ENCODE peak calls at places on chromosomes 13 and 19, in five cellular contexts. One of them, this sample, is unnamed.

GRCh38 chr13:44271915-44272341 is 101.7 kb upstream of the SERP2 start:
- DNase-seq in HFF-Myc: no peak
- DNase-seq in kidney: no peak
- DNase-seq in breast epithelium: no peak
- DNase-seq in mucosa of descending colon: no peak
- DNase-seq in this sample: no peak

GRCh38 chr19:8149261-8150094 is at the start of gene FBN3:
- DNase-seq in HFF-Myc: no peak
- DNase-seq in kidney: no peak
- DNase-seq in breast epithelium: no peak
- DNase-seq in mucosa of descending colon: no peak
- DNase-seq in this sample: peak; percentile 14

GRCh38 chr19:31015778-31016177 is 333.5 kb downstream of the TSHZ3 start:
- DNase-seq in HFF-Myc: no peak
- DNase-seq in kidney: no peak
- DNase-seq in breast epithelium: no peak
- DNase-seq in mucosa of descending colon: no peak
- DNase-seq in this sample: no peak

GRCh38 chr19:29665215-29665825 is at the start of gene PLEKHF1:
- DNase-seq in HFF-Myc: no peak
- DNase-seq in kidney: peak; percentile 97
- DNase-seq in breast epithelium: peak; percentile 87
- DNase-seq in mucosa of descending colon: peak; percentile 94
- DNase-seq in this sample: peak; percentile 96

GRCh38 chr19:48461982-48462655 is 6.7 kb downstream of the KCNJ14 start:
- DNase-seq in HFF-Myc: no peak
- DNase-seq in kidney: peak; percentile 71
- DNase-seq in breast epithelium: no peak
- DNase-seq in mucosa of descending colon: peak; percentile 53
- DNase-seq in this sample: no peak

GRCh38 chr13:31394491-31394890 is 194.7 kb downstream of the B3GLCT start:
- DNase-seq in HFF-Myc: peak; percentile 3
- DNase-seq in kidney: no peak
- DNase-seq in breast epithelium: no peak
- DNase-seq in mucosa of descending colon: no peak
- DNase-seq in this sample: no peak

GRCh38 chr13:26899153-26899552 is 138.6 kb upstream of the GPR12 start:
- DNase-seq in HFF-Myc: no peak
- DNase-seq in kidney: no peak
- DNase-seq in breast epithelium: no peak
- DNase-seq in mucosa of descending colon: no peak
- DNase-seq in this sample: no peak

GRCh38 chr13:102854675-102855074 is 8.8 kb downstream of the ERCC5 start:
- DNase-seq in HFF-Myc: no peak
- DNase-seq in kidney: no peak
- DNase-seq in breast epithelium: no peak
- DNase-seq in mucosa of descending colon: no peak
- DNase-seq in this sample: no peak

GRCh38 chr19:18655173-18655844 is 18.5 kb downstream of the KLHL26 start:
- DNase-seq in HFF-Myc: no peak
- DNase-seq in kidney: no peak
- DNase-seq in breast epithelium: no peak
- DNase-seq in mucosa of descending colon: no peak
- DNase-seq in this sample: no peak

GRCh38 chr19:5974721-5975387 is 3.1 kb downstream of the RANBP3 start:
- DNase-seq in HFF-Myc: no peak
- DNase-seq in kidney: peak; percentile 52
- DNase-seq in breast epithelium: no peak
- DNase-seq in mucosa of descending colon: no peak
- DNase-seq in this sample: peak; percentile 60

GRCh38 chr19:48719263-48720171 is at the start of gene MAMSTR:
- DNase-seq in HFF-Myc: no peak
- DNase-seq in kidney: peak; percentile 83
- DNase-seq in breast epithelium: no peak
- DNase-seq in mucosa of descending colon: no peak
- DNase-seq in this sample: no peak

GRCh38 chr19:14103310-14103709 is 12.8 kb upstream of the SAMD1 start:
- DNase-seq in HFF-Myc: no peak
- DNase-seq in kidney: no peak
- DNase-seq in breast epithelium: no peak
- DNase-seq in mucosa of descending colon: no peak
- DNase-seq in this sample: no peak

GRCh38 chr19:13978306-13978705 is 26.0 kb downstream of the DCAF15 start:
- DNase-seq in HFF-Myc: peak; percentile 11
- DNase-seq in kidney: peak; percentile 92
- DNase-seq in breast epithelium: peak; percentile 82
- DNase-seq in mucosa of descending colon: peak; percentile 82
- DNase-seq in this sample: no peak

GRCh38 chr19:291561-292280 is 518 bp upstream of the PLPP2 start:
- DNase-seq in HFF-Myc: no peak
- DNase-seq in kidney: no peak
- DNase-seq in breast epithelium: no peak
- DNase-seq in mucosa of descending colon: no peak
- DNase-seq in this sample: no peak

GRCh38 chr19:47471733-47472457 is at the start of gene SLC8A2:
- DNase-seq in HFF-Myc: no peak
- DNase-seq in kidney: peak; percentile 84
- DNase-seq in breast epithelium: no peak
- DNase-seq in mucosa of descending colon: no peak
- DNase-seq in this sample: peak; percentile 76

GRCh38 chr19:38513762-38514167 is 80.3 kb downstream of the RYR1 start:
- DNase-seq in HFF-Myc: no peak
- DNase-seq in kidney: no peak
- DNase-seq in breast epithelium: no peak
- DNase-seq in mucosa of descending colon: no peak
- DNase-seq in this sample: no peak

GRCh38 chr19:17680235-17680722 is 7.9 kb downstream of the UNC13A start:
- DNase-seq in HFF-Myc: no peak
- DNase-seq in kidney: peak; percentile 94
- DNase-seq in breast epithelium: peak; percentile 20
- DNase-seq in mucosa of descending colon: peak; percentile 65
- DNase-seq in this sample: peak; percentile 84

GRCh38 chr13:45873491-45874360 is 22.2 kb upstream of the SIAH3 start:
- DNase-seq in HFF-Myc: no peak
- DNase-seq in kidney: no peak
- DNase-seq in breast epithelium: no peak
- DNase-seq in mucosa of descending colon: no peak
- DNase-seq in this sample: no peak

GRCh38 chr19:19628499-19629134 is 597 bp upstream of the LPAR2 start:
- DNase-seq in HFF-Myc: no peak
- DNase-seq in kidney: peak; percentile 85
- DNase-seq in breast epithelium: peak; percentile 52
- DNase-seq in mucosa of descending colon: peak; percentile 77
- DNase-seq in this sample: no peak

GRCh38 chr19:19485998-19486290 is 29.4 kb downstream of the TSSK6 start:
- DNase-seq in HFF-Myc: no peak
- DNase-seq in kidney: peak; percentile 54
- DNase-seq in breast epithelium: no peak
- DNase-seq in mucosa of descending colon: peak; percentile 35
- DNase-seq in this sample: no peak

GRCh38 chr13:50969691-50970090 is 60.1 kb downstream of the RNASEH2B start:
- DNase-seq in HFF-Myc: no peak
- DNase-seq in kidney: no peak
- DNase-seq in breast epithelium: no peak
- DNase-seq in mucosa of descending colon: no peak
- DNase-seq in this sample: no peak

GRCh38 chr13:99985243-99985874 is 3.8 kb downstream of the ZIC2 start:
- DNase-seq in HFF-Myc: no peak
- DNase-seq in kidney: no peak
- DNase-seq in breast epithelium: no peak
- DNase-seq in mucosa of descending colon: no peak
- DNase-seq in this sample: no peak

GRCh38 chr19:18901503-18901890 is 5.5 kb upstream of the CERS1 start:
- DNase-seq in HFF-Myc: no peak
- DNase-seq in kidney: no peak
- DNase-seq in breast epithelium: no peak
- DNase-seq in mucosa of descending colon: no peak
- DNase-seq in this sample: no peak

GRCh38 chr13:27424246-27425150 is at the start of gene GTF3A:
- DNase-seq in HFF-Myc: peak; percentile 32
- DNase-seq in kidney: peak; percentile 95
- DNase-seq in breast epithelium: peak; percentile 69
- DNase-seq in mucosa of descending colon: peak; percentile 90
- DNase-seq in this sample: peak; percentile 97

GRCh38 chr13:78309497-78310180 is 293.7 kb downstream of the POU4F1 start:
- DNase-seq in HFF-Myc: no peak
- DNase-seq in kidney: no peak
- DNase-seq in breast epithelium: no peak
- DNase-seq in mucosa of descending colon: no peak
- DNase-seq in this sample: no peak

GRCh38 chr13:94433055-94433947 is 46.2 kb downstream of the DCT start:
- DNase-seq in HFF-Myc: no peak
- DNase-seq in kidney: no peak
- DNase-seq in breast epithelium: no peak
- DNase-seq in mucosa of descending colon: no peak
- DNase-seq in this sample: peak; percentile 14

GRCh38 chr19:35555301-35556005 is 8.0 kb downstream of the ATP4A start:
- DNase-seq in HFF-Myc: peak; percentile 30
- DNase-seq in kidney: peak; percentile 44
- DNase-seq in breast epithelium: no peak
- DNase-seq in mucosa of descending colon: no peak
- DNase-seq in this sample: no peak

DNA sequence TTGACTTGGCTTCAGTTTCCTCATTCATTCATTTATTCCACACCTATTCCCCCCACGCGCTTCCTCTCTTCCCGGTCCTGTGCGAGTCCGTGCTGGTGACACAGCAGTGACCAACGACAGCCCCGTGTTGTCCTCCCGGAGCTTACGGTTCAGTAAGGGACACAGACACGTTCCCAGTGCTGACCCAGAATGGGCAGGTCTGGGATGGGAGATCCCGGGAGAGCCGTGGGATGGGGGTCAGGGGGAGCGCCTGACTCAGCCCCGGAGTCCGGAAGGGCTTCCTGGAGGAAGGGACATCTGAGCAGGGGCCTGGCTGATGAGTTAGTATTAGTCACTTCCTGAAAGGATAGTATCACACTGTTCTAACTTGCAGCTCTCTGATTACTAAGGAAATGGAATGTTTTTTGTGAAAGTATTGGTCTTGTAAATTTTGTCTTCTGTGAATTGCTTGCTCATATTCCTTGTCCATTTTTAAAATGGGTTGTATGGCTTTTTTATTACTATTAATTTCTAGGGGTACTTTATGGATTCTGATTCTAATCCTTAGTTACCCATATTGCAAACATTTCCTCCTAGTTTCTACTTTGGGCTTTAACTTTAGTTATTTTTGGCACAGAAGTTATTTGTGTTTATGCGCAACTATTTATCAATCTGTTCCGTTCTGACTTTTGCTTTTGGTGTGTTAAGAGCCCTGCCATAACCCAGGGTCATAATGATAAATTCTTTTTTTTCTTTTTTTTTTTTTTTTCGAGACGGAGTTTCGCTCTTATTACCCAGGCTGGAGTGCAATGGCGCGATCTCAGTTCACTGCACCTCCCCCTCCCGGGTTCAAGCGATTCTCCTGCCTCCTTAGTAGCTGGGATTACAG is 708 bp upstream of the ERCC1 start:
- DNase-seq in HFF-Myc: peak; percentile 93
- DNase-seq in kidney: peak; percentile 93
- DNase-seq in breast epithelium: no peak
- DNase-seq in mucosa of descending colon: peak; percentile 84
- DNase-seq in this sample: no peak
- TF ChIP-seq CTCF in HFF-Myc: no peak
- TF ChIP-seq CTCF in kidney: no peak
- TF ChIP-seq CTCF in breast epithelium: no peak
- TF ChIP-seq CTCF in mucosa of descending colon: no peak
- TF ChIP-seq CTCF in this sample: no peak

DNA sequence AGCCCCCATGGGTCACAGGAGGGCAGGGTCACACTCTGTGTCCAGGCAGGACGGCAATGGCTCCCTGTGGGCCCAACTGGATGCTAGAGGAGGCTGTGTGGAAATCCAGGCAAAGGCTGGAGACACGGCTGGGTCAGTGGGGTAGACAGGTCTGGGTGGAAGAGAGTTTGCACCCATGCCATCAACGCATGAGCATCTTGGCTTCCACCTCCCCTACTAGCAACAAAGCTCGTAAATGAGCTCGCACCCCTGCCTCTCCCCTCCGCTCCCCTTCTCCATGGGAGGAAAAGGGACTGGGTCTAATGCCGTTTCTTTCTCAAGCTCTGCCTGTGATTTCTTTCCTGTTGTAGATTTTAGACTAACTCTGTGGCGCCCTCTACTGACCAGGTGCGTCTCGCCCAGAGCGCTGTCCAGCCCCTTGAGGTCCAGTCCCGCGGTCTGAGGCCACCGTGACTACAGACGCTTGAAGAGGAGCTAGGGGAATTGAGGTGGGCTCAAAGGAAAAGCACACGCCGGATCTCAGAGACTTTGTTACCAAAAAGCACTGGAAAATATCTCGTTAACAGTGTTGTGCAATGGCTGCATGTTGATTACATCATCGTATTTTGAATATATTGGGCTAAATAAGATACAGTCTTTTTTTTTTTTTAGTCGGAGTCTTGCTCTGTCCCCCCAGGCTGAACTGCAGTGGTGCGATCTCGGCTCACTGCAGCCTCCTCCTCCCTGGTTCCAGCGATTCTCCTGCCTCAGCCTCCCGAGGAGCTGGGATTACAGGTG is 50.7 kb upstream of the USP29 start:
- DNase-seq in HFF-Myc: no peak
- DNase-seq in kidney: no peak
- DNase-seq in breast epithelium: no peak
- DNase-seq in mucosa of descending colon: no peak
- DNase-seq in this sample: no peak
- TF ChIP-seq CTCF in HFF-Myc: peak; percentile 14
- TF ChIP-seq CTCF in kidney: peak; percentile 18
- TF ChIP-seq CTCF in breast epithelium: no peak
- TF ChIP-seq CTCF in mucosa of descending colon: no peak
- TF ChIP-seq CTCF in this sample: no peak

GRCh38 chr13:109749365-109749764 is 37.0 kb downstream of the IRS2 start:
- DNase-seq in HFF-Myc: no peak
- DNase-seq in kidney: no peak
- DNase-seq in breast epithelium: no peak
- DNase-seq in mucosa of descending colon: no peak
- DNase-seq in this sample: no peak
- TF ChIP-seq CTCF in HFF-Myc: no peak
- TF ChIP-seq CTCF in kidney: no peak
- TF ChIP-seq CTCF in breast epithelium: no peak
- TF ChIP-seq CTCF in mucosa of descending colon: no peak
- TF ChIP-seq CTCF in this sample: no peak

GRCh38 chr19:2380567-2380966 is 20.5 kb downstream of the TMPRSS9 start:
- DNase-seq in HFF-Myc: no peak
- DNase-seq in kidney: no peak
- DNase-seq in breast epithelium: no peak
- DNase-seq in mucosa of descending colon: no peak
- DNase-seq in this sample: no peak
- TF ChIP-seq CTCF in HFF-Myc: no peak
- TF ChIP-seq CTCF in kidney: no peak
- TF ChIP-seq CTCF in breast epithelium: no peak
- TF ChIP-seq CTCF in mucosa of descending colon: no peak
- TF ChIP-seq CTCF in this sample: no peak